ENCODE peak calls at places on chromosome 20, in six cellular contexts. G is AG20443; J is NCI-H2081; F is iris pigment epithelial cell; P is Peyer's patch; M is activated naive CD8-positive, alpha-beta T cell treated with anti-CD3 and anti-CD28 coated beads for 36 hours. T is an unnamed sample.

GRCh38 chr20:3727333-3728035 is 5.0 kb upstream of the HSPA12B start:
- DNase-seq in G (peak), J (no peak), F (no peak), P (no peak), M (no peak), T (no peak)

GRCh38 chr20:52838510-52839241 is 133.5 kb upstream of the TSHZ2 start:
- DNase-seq in G (no peak), J (no peak), F (no peak), P (no peak), M (no peak), T (no peak)

GRCh38 chr20:9332783-9333482 is 181.5 kb upstream of the LAMP5 start:
- DNase-seq in G (no peak), J (no peak), F (no peak), P (no peak), M (no peak), T (peak)

GRCh38 chr20:16710781-16711180 is 19.0 kb upstream of the SNRPB2 start:
- DNase-seq in G (no peak), J (no peak), F (no peak), P (no peak), M (no peak), T (no peak)

GRCh38 chr20:62315773-62316172 is 13.0 kb downstream of the ADRM1 start:
- DNase-seq in G (no peak), J (no peak), F (no peak), P (no peak), M (no peak), T (no peak)

GRCh38 chr20:61537721-61538480 is 285.8 kb downstream of the CDH4 start:
- DNase-seq in G (no peak), J (no peak), F (no peak), P (no peak), M (no peak), T (no peak)

GRCh38 chr20:51132286-51132810 is 109.4 kb upstream of the KCNG1 start:
- DNase-seq in G (peak), J (no peak), F (peak), P (no peak), M (no peak), T (no peak)

GRCh38 chr20:13158339-13158738 is 62.7 kb upstream of the ISM1 start:
- DNase-seq in G (no peak), J (no peak), F (no peak), P (no peak), M (no peak), T (peak)

GRCh38 chr20:18496042-18496441 is 983 bp downstream of the RBBP9 start:
- DNase-seq in G (no peak), J (no peak), F (peak), P (no peak), M (no peak), T (no peak)

GRCh38 chr20:47502801-47503239 is 1.1 kb downstream of the NCOA3 start:
- DNase-seq in G (peak), J (no peak), F (peak), P (peak), M (no peak), T (peak)

GRCh38 chr20:15494841-15495240 is 1078.4 kb downstream of the KIF16B start:
- DNase-seq in G (no peak), J (no peak), F (no peak), P (no peak), M (no peak), T (no peak)

GRCh38 chr20:41983159-41983558 is 365.0 kb upstream of the CHD6 start:
- DNase-seq in G (no peak), J (no peak), F (no peak), P (no peak), M (no peak), T (no peak)

GRCh38 chr20:37940161-37940560 is 37.2 kb downstream of the VSTM2L start:
- DNase-seq in G (no peak), J (no peak), F (no peak), P (no peak), M (no peak), T (no peak)

GRCh38 chr20:8200220-8200619 is 68.2 kb downstream of the PLCB1 start:
- DNase-seq in G (no peak), J (no peak), F (no peak), P (no peak), M (no peak), T (no peak)

GRCh38 chr20:40506567-40506966 is 182.5 kb downstream of the MAFB start:
- DNase-seq in G (peak), J (no peak), F (peak), P (peak), M (peak), T (no peak)

GRCh38 chr20:39795401-39796272 is 833.5 kb downstream of the DHX35 start:
- DNase-seq in G (peak), J (no peak), F (no peak), P (no peak), M (no peak), T (no peak)

GRCh38 chr20:64077876-64078551 is 1.3 kb downstream of the RGS19 start:
- DNase-seq in G (no peak), J (no peak), F (no peak), P (peak), M (peak), T (no peak)

GRCh38 chr20:40016884-40017283 is 672.2 kb downstream of the MAFB start:
- DNase-seq in G (no peak), J (no peak), F (no peak), P (no peak), M (no peak), T (no peak)

GRCh38 chr20:53940883-53941546 is 129.4 kb downstream of the BCAS1 start:
- DNase-seq in G (peak), J (no peak), F (peak), P (no peak), M (no peak), T (peak)

GRCh38 chr20:57509665-57510237 is 15.2 kb downstream of the CTCFL start:
- DNase-seq in G (peak), J (no peak), F (peak), P (no peak), M (no peak), T (no peak)

GRCh38 chr20:57928181-57928967 is 218.6 kb upstream of the PMEPA1 start:
- DNase-seq in G (peak), J (no peak), F (no peak), P (no peak), M (no peak), T (no peak)

T was measured in NCI-H2227 treated with DMSO at 0.1 percent for 48 hours.